ENCODE peak calls at places on chromosomes 12 and 14, in seven cellular contexts. T is HCT116, O is PC-9, S is GM23338, F is hepatocyte, L is SK-N-SH, D is GM23248. Q is an unnamed sample.
A peak's percentile ranks its signal among the peaks of the same experiment; 100 is the strongest.

GRCh38 chr14:103014466-103015319 is 42.7 kb downstream of the CDC42BPB start:
- DNase-seq in O (no peak), L (no peak), F (no peak), D (peak; percentile 83), S (peak; percentile 44), T (no peak), Q (no peak)

GRCh38 chr12:97910559-97910958 is 448.0 kb downstream of the RMST start:
- DNase-seq in S (no peak), L (no peak), D (no peak), F (no peak), T (no peak), O (no peak), Q (no peak)

GRCh38 chr12:126617312-126617711 is 1552.1 kb downstream of the AACS start:
- DNase-seq in D (peak; percentile 5), S (peak; percentile 27), F (no peak), T (no peak), L (peak; percentile 51), O (peak; percentile 3), Q (peak; percentile 53)

GRCh38 chr14:83416476-83416875 is 1882.8 kb upstream of the SEL1L start:
- DNase-seq in T (no peak), S (no peak), F (no peak), D (no peak), L (no peak), O (no peak), Q (no peak)

GRCh38 chr12:48054955-48055821 is 50.7 kb downstream of the SENP1 start:
- DNase-seq in D (no peak), F (no peak), T (no peak), S (no peak), O (no peak), L (no peak), Q (no peak)

GRCh38 chr12:726281-727140 is 25.9 kb upstream of the WNK1 start:
- DNase-seq in L (no peak), S (no peak), D (peak; percentile 60), T (no peak), F (peak; percentile 62), O (no peak), Q (peak; percentile 54)

GRCh38 chr12:118292836-118293235 is 79.9 kb downstream of the TAOK3 start:
- DNase-seq in O (no peak), S (no peak), F (no peak), L (no peak), D (peak; percentile 31), T (no peak), Q (no peak)

GRCh38 chr12:42325776-42326465 is at the start of the genes PPHLN1 and ZCRB1:
- DNase-seq in S (peak; percentile 95), D (peak; percentile 93), T (peak; percentile 51), L (peak; percentile 86), O (peak; percentile 73), F (peak; percentile 93), Q (peak; percentile 82)

GRCh38 chr14:61213116-61213720 is 67.9 kb downstream of the TMEM30B start:
- DNase-seq in O (no peak), S (no peak), D (peak; percentile 85), L (no peak), T (no peak), F (peak; percentile 23), Q (peak; percentile 59)

GRCh38 chr12:40065636-40066035 is 40.2 kb downstream of the SLC2A13 start:
- DNase-seq in O (no peak), S (no peak), L (no peak), F (no peak), T (no peak), D (no peak), Q (no peak)

DNA sequence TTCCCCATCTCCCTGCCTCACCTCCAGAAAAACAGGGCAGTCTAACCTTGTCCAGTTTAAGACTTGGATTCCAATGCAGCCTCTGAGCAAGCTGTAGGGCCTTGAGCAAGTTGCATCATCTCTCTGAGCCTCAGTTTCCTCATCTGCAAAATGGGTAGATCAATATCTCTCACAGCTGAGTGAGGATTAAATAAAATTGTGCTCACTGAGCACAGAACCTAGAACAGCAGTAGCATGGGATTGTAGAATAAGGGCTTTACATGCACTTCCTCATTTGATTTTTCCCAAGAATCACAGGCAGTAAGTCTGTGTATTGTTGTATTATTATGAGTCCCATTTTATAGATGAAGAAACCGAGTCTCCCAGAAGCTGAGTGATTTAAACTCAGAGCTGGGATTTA is 2.0 kb downstream of the DTX1 start:
- DNase-seq in D (no peak), O (no peak), T (no peak), L (no peak), S (no peak), F (no peak), Q (no peak)
- H3K9me2 ChIP-seq in D (no peaks in the 10 kb centered on the region), O (no peaks in the 10 kb centered on the region), T (no peaks in the 10 kb centered on the region), L (no peaks in the 10 kb centered on the region), S (no peaks in the 10 kb centered on the region), F (no peaks in the 10 kb centered on the region), Q (no peaks in the 10 kb centered on the region)

DNA sequence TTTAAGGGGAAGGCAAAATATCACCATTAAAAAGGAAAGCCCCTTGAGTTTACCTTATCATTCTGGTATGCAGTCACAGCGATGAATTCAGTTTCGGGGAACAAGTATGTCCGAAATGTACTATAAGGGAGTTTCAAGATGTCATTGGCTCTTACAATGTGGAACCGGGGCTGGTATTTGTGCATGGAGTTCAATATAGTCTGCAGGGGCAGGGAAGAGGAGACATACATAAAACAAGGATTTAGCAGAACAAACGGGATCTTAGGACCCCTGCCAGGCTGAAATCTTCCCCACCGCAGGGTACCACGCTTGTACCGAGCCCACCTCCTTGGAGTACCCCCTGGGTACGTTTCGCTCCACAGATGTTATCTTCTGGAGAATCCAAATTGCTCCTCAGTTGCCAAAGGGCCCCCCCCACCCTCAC is 4.5 kb downstream of the TBX3 start:
- DNase-seq in D (peak; percentile 25), T (no peak), O (no peak), S (peak; percentile 56), F (no peak), L (no peak), Q (peak; percentile 30)
- H3K4me3 ChIP-seq in D (peak overlapping the region; percentile 98), T (no peak overlapping the region), O (no peak overlapping the region), S (peak overlapping the region; percentile 29), F (peak overlapping the region; percentile 90), L (peak overlapping the region; percentile 78), Q (peak overlapping the region; percentile 94)

DNA sequence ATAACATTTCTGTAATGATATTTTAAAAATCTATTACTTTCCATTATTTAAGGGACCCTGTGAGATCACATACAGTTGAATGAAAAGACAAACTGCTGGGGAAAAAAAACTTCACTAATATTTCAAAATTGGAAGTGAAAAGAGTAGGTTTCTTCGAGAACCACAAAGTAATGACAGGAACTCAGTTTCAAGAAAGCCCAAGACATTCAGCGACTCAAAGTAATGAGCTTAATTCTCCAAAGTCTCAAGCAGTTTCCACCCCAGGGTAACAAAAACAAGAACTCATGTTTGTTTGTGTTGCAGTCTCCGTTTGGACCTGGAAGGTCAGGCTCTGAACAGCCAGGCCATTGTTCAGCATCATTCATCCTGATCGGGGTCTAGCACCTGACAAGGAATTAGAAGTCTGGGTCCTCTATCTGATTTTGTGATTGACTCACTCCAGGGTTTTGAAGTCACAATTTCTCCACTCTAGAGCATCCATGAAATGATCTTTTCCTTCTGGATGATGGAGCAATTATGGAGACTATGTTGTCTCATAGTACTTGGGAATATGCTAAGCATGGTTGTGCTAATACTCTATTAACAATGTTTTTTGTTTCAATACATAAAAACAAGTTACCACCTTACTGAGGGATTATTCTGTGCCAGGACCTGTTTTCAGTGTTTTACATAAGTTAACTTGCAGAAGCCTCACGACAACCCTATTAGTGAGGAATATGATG is 126.9 kb downstream of the SLC25A21 start:
- DNase-seq in T (no peak), L (no peak), F (no peak), O (no peak), S (no peak), D (no peak), Q (no peak)
- H3K9me2 ChIP-seq in T (no peaks in the 10 kb centered on the region), L (no peaks in the 10 kb centered on the region), F (no peaks in the 10 kb centered on the region), O (no peaks in the 10 kb centered on the region), S (no peaks in the 10 kb centered on the region), D (no peaks in the 10 kb centered on the region), Q (peaks cover 5% of the 10 kb centered on the region)

GRCh38 chr14:69587389-69587788 is 12.7 kb upstream of the CCDC177 start:
- DNase-seq in F (no peak), L (no peak), S (no peak), D (no peak), O (no peak), T (no peak), Q (no peak)
- H3K4me3 ChIP-seq in F (no peak overlapping the region), L (no peak overlapping the region), S (no peak overlapping the region), D (no peak overlapping the region), O (no peak overlapping the region), T (no peak overlapping the region), Q (no peak overlapping the region)

DNA sequence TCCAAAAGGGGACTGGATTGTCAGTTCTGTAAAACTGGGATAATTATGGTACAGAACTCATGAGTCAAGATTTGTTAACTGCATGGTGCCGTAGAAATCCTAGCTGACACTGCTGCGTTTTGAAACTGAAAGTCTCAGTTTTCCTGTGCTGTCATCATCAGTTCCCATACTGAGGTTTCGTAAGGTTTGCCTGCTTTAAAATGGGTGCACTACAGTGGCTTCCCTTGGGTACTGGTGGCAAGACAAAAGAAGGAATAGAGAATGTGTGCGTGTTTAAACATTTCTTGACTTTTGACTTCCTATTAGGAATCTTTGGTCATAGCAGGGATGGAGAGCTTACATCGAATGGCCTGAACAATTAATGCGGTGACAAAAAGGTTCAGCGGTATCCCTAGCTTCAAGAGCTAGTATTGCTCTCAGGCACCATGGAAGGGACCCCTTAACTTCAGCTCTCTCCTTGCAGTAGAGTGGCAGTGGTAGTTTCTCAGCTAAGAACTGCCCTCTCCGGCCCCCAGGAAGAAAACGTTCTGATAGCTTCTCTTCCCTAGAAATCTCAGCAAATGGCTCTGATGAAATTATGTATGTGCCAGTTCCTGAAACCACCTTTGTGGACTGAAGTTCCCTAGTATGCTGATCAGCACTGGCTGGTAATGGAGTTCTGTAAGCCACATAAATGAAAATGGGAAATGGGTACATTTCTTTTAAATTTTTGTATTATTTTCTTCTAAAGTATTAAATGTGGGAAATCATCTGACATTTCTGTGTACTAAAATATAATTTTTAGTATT is 28.9 kb downstream of the ANO6 start:
- DNase-seq in O (no peak), L (no peak), F (no peak), S (peak; percentile 39), T (no peak), D (peak; percentile 81), Q (no peak)
- H3K9me2 ChIP-seq in O (no peaks in the 10 kb centered on the region), L (no peaks in the 10 kb centered on the region), F (no peaks in the 10 kb centered on the region), S (peaks cover 5% of the 10 kb centered on the region), T (no peaks in the 10 kb centered on the region), D (no peaks in the 10 kb centered on the region), Q (no peaks in the 10 kb centered on the region)

GRCh38 chr12:16608346-16608745 is 2.4 kb upstream of the LMO3 start:
- DNase-seq in D (no peak), F (no peak), L (no peak), O (no peak), T (no peak), S (no peak), Q (no peak)
- H3K4me3 ChIP-seq in D (no peak overlapping the region), F (no peak overlapping the region), L (no peak overlapping the region), O (no peak overlapping the region), T (no peak overlapping the region), S (peak overlapping the region; percentile 85), Q (no peak overlapping the region)

GRCh38 chr14:92589213-92589852 is 75.8 kb downstream of the RIN3 start:
- DNase-seq in S (peak; percentile 42), F (peak; percentile 34), D (peak; percentile 47), O (no peak), L (no peak), T (no peak), Q (peak; percentile 56)
- H3K9me2 ChIP-seq in S (no peaks in the 10 kb centered on the region), F (no peaks in the 10 kb centered on the region), D (no peaks in the 10 kb centered on the region), O (no peaks in the 10 kb centered on the region), L (no peaks in the 10 kb centered on the region), T (no peaks in the 10 kb centered on the region), Q (no peaks in the 10 kb centered on the region)

GRCh38 chr14:49897965-49898364 is 5.1 kb downstream of the ARF6 start:
- DNase-seq in D (no peak), L (no peak), T (no peak), S (no peak), F (no peak), O (no peak), Q (peak; percentile 73)
- H3K4me3 ChIP-seq in D (peak overlapping the region; percentile 97), L (no peak overlapping the region), T (no peak overlapping the region), S (no peak overlapping the region), F (no peak overlapping the region), O (peak overlapping the region; percentile 99), Q (peak overlapping the region; percentile 91)

GRCh38 chr12:123807002-123807401 is 44.9 kb downstream of the DNAH10 start:
- DNase-seq in F (no peak), S (no peak), D (no peak), O (no peak), L (no peak), T (no peak), Q (no peak)
- H3K9me2 ChIP-seq in F (no peaks in the 10 kb centered on the region), S (no peaks in the 10 kb centered on the region), D (no peaks in the 10 kb centered on the region), O (no peaks in the 10 kb centered on the region), L (no peaks in the 10 kb centered on the region), T (no peaks in the 10 kb centered on the region), Q (no peaks in the 10 kb centered on the region)